ENCODE peak calls at places on chromosomes 4 and X, in six cellular contexts. N, R, T, L, B and G are unnamed samples. For H3K36me3, the result is how much of the 10 kb centered on the place peaks cover.

GRCh38 chrX:150060406-150060805 is 122.1 kb upstream of the EOLA2 start:
- DNase-seq in L (no peak), R (no peak), B (no peak), T (no peak), N (no peak), G (no peak)

GRCh38 chrX:103175944-103176753 is 38.8 kb upstream of the BEX4 start:
- DNase-seq in L (peak), B (peak), R (peak), T (peak), N (peak), G (no peak)

GRCh38 chr4:96753216-96753615 is 913.3 kb downstream of the PDHA2 start:
- DNase-seq in B (no peak), L (no peak), N (no peak), R (no peak), T (no peak), G (no peak)

GRCh38 chr4:8387615-8388266 is 52.8 kb downstream of the ACOX3 start:
- DNase-seq in L (no peak), T (no peak), N (no peak), R (no peak), B (no peak), G (no peak)

GRCh38 chr4:54063737-54064316 is 578 bp downstream of the CHIC2 start:
- DNase-seq in T (peak), L (peak), B (peak), N (peak), R (peak), G (no peak)

GRCh38 chr4:130747842-130748241 is 1651.9 kb downstream of the C4orf33 start:
- DNase-seq in R (no peak), L (no peak), N (no peak), B (no peak), T (no peak), G (no peak)

GRCh38 chr4:44186096-44186849 is 262.3 kb downstream of the KCTD8 start:
- DNase-seq in R (no peak), N (no peak), L (no peak), B (no peak), T (no peak), G (no peak)

GRCh38 chr4:129240816-129241215 is 144.9 kb downstream of the C4orf33 start:
- DNase-seq in N (no peak), L (peak), T (no peak), B (peak), R (no peak), G (no peak)

GRCh38 chr4:121408-122084 is 2.8 kb upstream of the ZNF718 start:
- DNase-seq in L (no peak), B (peak), N (no peak), R (no peak), T (no peak), G (no peak)

GRCh38 chrX:140157611-140158010 is 192.3 kb upstream of the CXorf66 start:
- DNase-seq in R (no peak), B (no peak), L (peak), N (no peak), T (no peak), G (no peak)

GRCh38 chrX:41441934-41442823 is 5.0 kb upstream of the NYX start:
- DNase-seq in R (peak), T (peak), N (peak), L (peak), B (peak), G (no peak)

GRCh38 chr4:48008021-48008596 is 8.4 kb downstream of the CNGA1 start:
- DNase-seq in L (peak), T (no peak), N (no peak), B (no peak), R (no peak), G (no peak)

GRCh38 chr4:46258436-46258835 is 131.5 kb downstream of the GABRA2 start:
- DNase-seq in L (no peak), N (no peak), T (no peak), R (no peak), B (no peak), G (no peak)

GRCh38 chr4:152970102-152970820 is 34.1 kb downstream of the FHDC1 start:
- DNase-seq in B (no peak), T (no peak), L (no peak), N (no peak), R (no peak), G (no peak)

GRCh38 chrX:11792461-11793421 is 34.7 kb downstream of the MSL3 start:
- DNase-seq in L (no peak), R (no peak), N (no peak), T (no peak), B (no peak), G (no peak)

GRCh38 chr4:83082777-83083176 is 31.8 kb downstream of the PLAC8 start:
- DNase-seq in R (no peak), L (no peak), B (no peak), T (no peak), N (no peak), G (no peak)

GRCh38 chr4:93788712-93789111 is 39.8 kb upstream of the ATOH1 start:
- DNase-seq in R (peak), L (peak), B (peak), T (peak), N (no peak), G (no peak)

GRCh38 chr4:74097631-74098550 is 1.1 kb downstream of the CXCL2 start:
- DNase-seq in R (peak), L (no peak), B (peak), T (no peak), N (no peak), G (no peak)

GRCh38 chr4:99723555-99724450 is 66.2 kb upstream of the C4orf54 start:
- DNase-seq in T (peak), R (peak), B (peak), L (no peak), N (peak), G (no peak)

GRCh38 chr4:48027653-48028052 is 11.1 kb downstream of the NIPAL1 start:
- DNase-seq in L (no peak), R (no peak), B (no peak), T (no peak), N (no peak), G (no peak)

GRCh38 chrX:143632625-143633387 is 3.1 kb downstream of the SLITRK4 start:
- DNase-seq in R (no peak), B (no peak), L (peak), T (no peak), N (peak), G (no peak)

GRCh38 chr4:140315032-140315826 is 58.2 kb upstream of the SCOC start:
- DNase-seq in N (no peak), R (no peak), T (no peak), B (no peak), L (no peak), G (no peak)

GRCh38 chrX:101417981-101418841 is 10.2 kb downstream of the HNRNPH2 start:
- DNase-seq in L (peak), B (peak), N (peak), R (no peak), T (no peak), G (no peak)

GRCh38 chr4:161555689-161556660 is 607.8 kb downstream of the FSTL5 start:
- DNase-seq in N (no peak), R (no peak), T (no peak), B (no peak), L (no peak), G (no peak)

GRCh38 chr4:152962160-152962559 is 26.0 kb downstream of the FHDC1 start:
- DNase-seq in N (no peak), R (no peak), L (no peak), T (no peak), B (no peak), G (no peak)

GRCh38 chrX:53317365-53318069 is 36.1 kb upstream of the IQSEC2 start:
- DNase-seq in B (peak), T (peak), L (peak), N (peak), R (peak), G (no peak)

GRCh38 chr4:6732441-6733357 is 16.7 kb downstream of the BLOC1S4 start:
- DNase-seq in L (no peak), T (peak), B (peak), R (peak), N (peak), G (no peak)

GRCh38 chr4:155643087-155643486 is 23.6 kb upstream of the GUCY1A1 start:
- DNase-seq in R (no peak), T (no peak), N (no peak), B (no peak), L (no peak), G (no peak)

GRCh38 chr4:24837296-24837695 is 41.9 kb downstream of the SOD3 start:
- DNase-seq in N (no peak), L (no peak), R (no peak), B (no peak), T (no peak), G (no peak)

GRCh38 chr4:7901274-7901845 is 38.3 kb downstream of the AFAP1 start:
- DNase-seq in N (no peak), B (no peak), R (no peak), L (peak), T (no peak), G (no peak)

GRCh38 chrX:48918644-48919340 is at the start of gene PIM2:
- DNase-seq in T (peak), N (peak), R (peak), B (peak), L (peak), G (no peak)

GRCh38 chr4:11881364-11881763 is 452.7 kb upstream of the HS3ST1 start:
- DNase-seq in L (no peak), T (no peak), R (no peak), N (no peak), B (no peak), G (no peak)

GRCh38 chr4:47642985-47643745 is 158.1 kb downstream of the ATP10D start:
- DNase-seq in L (peak), T (no peak), R (no peak), B (no peak), N (no peak), G (no peak)

GRCh38 chr4:112284166-112284565 is 1.5 kb downstream of the TIFA start:
- DNase-seq in N (no peak), B (no peak), T (no peak), L (no peak), R (peak), G (no peak)

GRCh38 chr4:183906736-183907651 is 1.9 kb downstream of the STOX2 start:
- DNase-seq in R (no peak), N (no peak), T (no peak), B (peak), L (peak), G (no peak)

GRCh38 chr4:183906486-183906735 is 1.3 kb downstream of the STOX2 start:
- DNase-seq in L (no peak), T (no peak), B (no peak), R (no peak), N (no peak), G (no peak)

GRCh38 chr4:183903021-183903760 is 1.9 kb upstream of the STOX2 start:
- DNase-seq in R (no peak), B (no peak), L (no peak), T (no peak), N (no peak), G (no peak)

GRCh38 chr4:183905593-183906485 is 732 bp downstream of the STOX2 start:
- DNase-seq in R (no peak), T (no peak), L (peak), N (peak), B (peak), G (peak)

GRCh38 chr4:183905081-183905592 is at the start of gene STOX2:
- DNase-seq in B (peak), T (peak), R (no peak), L (peak), N (peak), G (peak)
- H3K4me3 ChIP-seq in B (peak), T (peak), R (no peak), L (peak), N (peak), G (peak)

GRCh38 chrX:39721570-39722279 is 376.0 kb downstream of the BCOR start:
- DNase-seq in R (no peak), N (no peak), T (no peak), B (peak), L (no peak), G (no peak)
- H3K27ac ChIP-seq in R (no peak), N (no peak), T (no peak), B (peak), L (no peak), G (no peak)

GRCh38 chr4:133668061-133668851 is 519.2 kb downstream of the PCDH10 start:
- DNase-seq in L (peak), B (peak), T (no peak), N (no peak), R (peak), G (no peak)
- H3K36me3 ChIP-seq in L (under half), B (under half), T (under half), N (under half), R (under half), G (under half)

DNA sequence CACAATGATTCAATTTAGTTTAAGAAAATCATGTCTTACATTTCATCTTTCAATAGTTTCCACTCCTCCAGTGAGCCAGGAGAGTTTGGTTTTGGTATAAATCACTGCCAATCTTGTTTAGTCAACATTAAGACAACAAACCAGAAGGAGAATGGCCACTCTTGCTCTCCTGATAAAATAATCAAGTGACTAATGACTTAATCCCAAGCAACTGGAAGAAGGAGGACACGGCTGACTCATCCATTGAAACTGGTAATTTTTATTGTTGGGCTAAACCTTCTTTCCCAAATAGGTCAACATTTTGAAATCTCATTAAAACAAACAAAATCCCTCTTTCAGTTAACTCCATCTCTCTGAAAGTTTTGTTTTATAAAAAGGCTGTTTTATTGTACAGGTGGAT is 230.2 kb downstream of the CLCN4 start:
- DNase-seq in T (no peak), L (no peak), B (no peak), R (no peak), N (no peak), G (no peak)
- H3K4me3 ChIP-seq in T (no peak), L (no peak), B (no peak), R (no peak), N (no peak), G (no peak)

GRCh38 chr4:169117591-169118081 is 107.6 kb upstream of the CBR4 start:
- DNase-seq in T (no peak), R (no peak), L (no peak), B (no peak), N (no peak), G (no peak)
- H3K27ac ChIP-seq in T (no peak), R (no peak), L (no peak), B (no peak), N (no peak), G (no peak)

DNA sequence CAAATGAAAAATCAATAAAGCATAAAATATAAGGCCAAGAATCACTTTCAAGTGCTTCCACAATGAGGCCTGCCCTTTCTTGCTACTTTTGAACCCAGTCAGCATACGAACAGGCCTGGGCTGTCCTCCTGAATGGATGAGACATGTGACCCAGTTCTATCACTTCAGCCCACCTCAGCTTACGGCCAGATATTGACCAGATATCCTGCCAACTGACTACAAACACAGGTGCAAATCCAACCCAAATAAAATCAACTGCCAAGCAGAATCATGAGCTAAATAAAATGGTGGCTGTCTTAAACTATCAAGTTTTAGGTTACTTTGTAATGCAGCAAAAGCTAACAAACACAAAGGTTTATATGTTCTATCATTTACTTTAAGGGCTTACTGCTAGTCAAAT is 53.7 kb downstream of the PDS5A start:
- DNase-seq in T (no peak), N (no peak), L (no peak), B (no peak), R (no peak), G (no peak)
- H3K36me3 ChIP-seq in T (under half), N (under half), L (under half), B (under half), R (half or more), G (under half)